ENCODE peak calls at places on chromosome 1, in seven cellular contexts. One of them, this sample, is unnamed.

GRCh38 chr1:119139857-119140176 is 636 bp downstream of the WARS2 start:
- DNase-seq in germinal center: no peak
- DNase-seq in AG04450: no peak
- DNase-seq in IMR-90: no peak
- DNase-seq in stimulated activated CD4-positive, alpha-beta T cell treated with anti-CD3 and anti-CD28 coated beads, TNF-alpha, amount 100 ng/mL, for 4 hours: no peak
- DNase-seq in NCI-H524: no peak
- DNase-seq in H54: peak
- DNase-seq in this sample: no peak

GRCh38 chr1:186659946-186660472 is 20.2 kb downstream of the PTGS2 start:
- DNase-seq in AG04450: no peak
- DNase-seq in H54: no peak
- DNase-seq in stimulated activated CD4-positive, alpha-beta T cell treated with anti-CD3 and anti-CD28 coated beads, TNF-alpha, amount 100 ng/mL, for 4 hours: no peak
- DNase-seq in germinal center: no peak
- DNase-seq in IMR-90: no peak
- DNase-seq in NCI-H524: no peak
- DNase-seq in this sample: no peak

GRCh38 chr1:158249646-158250045 is 4.6 kb upstream of the CD1A start:
- DNase-seq in germinal center: no peak
- DNase-seq in IMR-90: no peak
- DNase-seq in AG04450: no peak
- DNase-seq in stimulated activated CD4-positive, alpha-beta T cell treated with anti-CD3 and anti-CD28 coated beads, TNF-alpha, amount 100 ng/mL, for 4 hours: no peak
- DNase-seq in NCI-H524: no peak
- DNase-seq in H54: no peak
- DNase-seq in this sample: no peak

GRCh38 chr1:6612641-6613360 is 730 bp upstream of the PHF13 start:
- DNase-seq in AG04450: no peak
- DNase-seq in H54: peak
- DNase-seq in germinal center: no peak
- DNase-seq in stimulated activated CD4-positive, alpha-beta T cell treated with anti-CD3 and anti-CD28 coated beads, TNF-alpha, amount 100 ng/mL, for 4 hours: no peak
- DNase-seq in NCI-H524: no peak
- DNase-seq in IMR-90: peak
- DNase-seq in this sample: peak

GRCh38 chr1:200641175-200641489 is 20.6 kb upstream of the KIF14 start:
- DNase-seq in stimulated activated CD4-positive, alpha-beta T cell treated with anti-CD3 and anti-CD28 coated beads, TNF-alpha, amount 100 ng/mL, for 4 hours: no peak
- DNase-seq in IMR-90: peak
- DNase-seq in AG04450: no peak
- DNase-seq in NCI-H524: no peak
- DNase-seq in germinal center: no peak
- DNase-seq in H54: no peak
- DNase-seq in this sample: peak

GRCh38 chr1:172909606-172910326 is 141.0 kb downstream of the TNFSF18 start:
- DNase-seq in germinal center: no peak
- DNase-seq in NCI-H524: no peak
- DNase-seq in stimulated activated CD4-positive, alpha-beta T cell treated with anti-CD3 and anti-CD28 coated beads, TNF-alpha, amount 100 ng/mL, for 4 hours: no peak
- DNase-seq in H54: no peak
- DNase-seq in IMR-90: peak
- DNase-seq in AG04450: peak
- DNase-seq in this sample: peak

GRCh38 chr1:247506831-247507230 is 29.4 kb downstream of the OR2C3 start:
- DNase-seq in AG04450: no peak
- DNase-seq in NCI-H524: no peak
- DNase-seq in IMR-90: no peak
- DNase-seq in H54: no peak
- DNase-seq in stimulated activated CD4-positive, alpha-beta T cell treated with anti-CD3 and anti-CD28 coated beads, TNF-alpha, amount 100 ng/mL, for 4 hours: no peak
- DNase-seq in germinal center: no peak
- DNase-seq in this sample: no peak

GRCh38 chr1:234553241-234554156 is 56.5 kb downstream of the IRF2BP2 start:
- DNase-seq in germinal center: no peak
- DNase-seq in H54: no peak
- DNase-seq in NCI-H524: no peak
- DNase-seq in IMR-90: peak
- DNase-seq in stimulated activated CD4-positive, alpha-beta T cell treated with anti-CD3 and anti-CD28 coated beads, TNF-alpha, amount 100 ng/mL, for 4 hours: no peak
- DNase-seq in AG04450: no peak
- DNase-seq in this sample: peak

GRCh38 chr1:33743221-33743998 is 120.5 kb upstream of the HMGB4 start:
- DNase-seq in stimulated activated CD4-positive, alpha-beta T cell treated with anti-CD3 and anti-CD28 coated beads, TNF-alpha, amount 100 ng/mL, for 4 hours: no peak
- DNase-seq in H54: no peak
- DNase-seq in NCI-H524: no peak
- DNase-seq in AG04450: no peak
- DNase-seq in IMR-90: no peak
- DNase-seq in germinal center: no peak
- DNase-seq in this sample: no peak

GRCh38 chr1:187051618-187052232 is 223.0 kb downstream of the PLA2G4A start:
- DNase-seq in NCI-H524: peak
- DNase-seq in AG04450: peak
- DNase-seq in stimulated activated CD4-positive, alpha-beta T cell treated with anti-CD3 and anti-CD28 coated beads, TNF-alpha, amount 100 ng/mL, for 4 hours: no peak
- DNase-seq in germinal center: peak
- DNase-seq in H54: no peak
- DNase-seq in IMR-90: peak
- DNase-seq in this sample: peak

GRCh38 chr1:79507770-79508169 is 501.2 kb upstream of the ADGRL4 start:
- DNase-seq in germinal center: no peak
- DNase-seq in AG04450: no peak
- DNase-seq in IMR-90: no peak
- DNase-seq in NCI-H524: no peak
- DNase-seq in stimulated activated CD4-positive, alpha-beta T cell treated with anti-CD3 and anti-CD28 coated beads, TNF-alpha, amount 100 ng/mL, for 4 hours: no peak
- DNase-seq in H54: no peak
- DNase-seq in this sample: no peak